ENCODE peak calls at places on chromosomes 3 and 15, in eight cellular contexts. One of them, this sample, is unnamed.

GRCh38 chr3:179840985-179841384 is 188.1 kb downstream of the USP13 start:
- DNase-seq in neural progenitor cell: no peak
- DNase-seq in adrenal gland: no peak
- DNase-seq in ovary: no peak
- DNase-seq in psoas muscle: no peak
- DNase-seq in heart left ventricle: no peak
- DNase-seq in brain microvascular endothelial cell: peak; percentile 66
- DNase-seq in HL-60: no peak
- DNase-seq in this sample: no peak

GRCh38 chr15:52523646-52524045 is 5.0 kb downstream of the MYO5A start:
- DNase-seq in heart left ventricle: no peak
- DNase-seq in brain microvascular endothelial cell: no peak
- DNase-seq in neural progenitor cell: no peak
- DNase-seq in psoas muscle: no peak
- DNase-seq in adrenal gland: no peak
- DNase-seq in ovary: no peak
- DNase-seq in HL-60: no peak
- DNase-seq in this sample: no peak

GRCh38 chr3:195153653-195154052 is 117.3 kb downstream of the XXYLT1 start:
- DNase-seq in psoas muscle: no peak
- DNase-seq in HL-60: no peak
- DNase-seq in adrenal gland: no peak
- DNase-seq in heart left ventricle: no peak
- DNase-seq in ovary: no peak
- DNase-seq in neural progenitor cell: no peak
- DNase-seq in brain microvascular endothelial cell: no peak
- DNase-seq in this sample: no peak

GRCh38 chr3:146581877-146582508 is 23.2 kb downstream of the PLSCR5 start:
- DNase-seq in HL-60: no peak
- DNase-seq in psoas muscle: no peak
- DNase-seq in heart left ventricle: no peak
- DNase-seq in adrenal gland: no peak
- DNase-seq in neural progenitor cell: no peak
- DNase-seq in ovary: no peak
- DNase-seq in brain microvascular endothelial cell: peak; percentile 33
- DNase-seq in this sample: no peak

GRCh38 chr3:191244242-191244867 is 45.3 kb downstream of the OSTN start:
- DNase-seq in neural progenitor cell: no peak
- DNase-seq in brain microvascular endothelial cell: no peak
- DNase-seq in adrenal gland: no peak
- DNase-seq in HL-60: no peak
- DNase-seq in ovary: no peak
- DNase-seq in psoas muscle: no peak
- DNase-seq in heart left ventricle: no peak
- DNase-seq in this sample: no peak

GRCh38 chr15:33093234-33093633 is 101.3 kb downstream of the FMN1 start:
- DNase-seq in brain microvascular endothelial cell: no peak
- DNase-seq in neural progenitor cell: no peak
- DNase-seq in ovary: no peak
- DNase-seq in adrenal gland: no peak
- DNase-seq in psoas muscle: no peak
- DNase-seq in HL-60: no peak
- DNase-seq in heart left ventricle: no peak
- DNase-seq in this sample: no peak

GRCh38 chr15:40282144-40282869 is 557 bp downstream of the ANKRD63 start:
- DNase-seq in psoas muscle: no peak
- DNase-seq in adrenal gland: no peak
- DNase-seq in heart left ventricle: no peak
- DNase-seq in neural progenitor cell: peak; percentile 84
- DNase-seq in brain microvascular endothelial cell: no peak
- DNase-seq in HL-60: peak; percentile 49
- DNase-seq in ovary: no peak
- DNase-seq in this sample: peak; percentile 55

GRCh38 chr3:129583289-129583688 is 23.2 kb downstream of the PLXND1 start:
- DNase-seq in adrenal gland: no peak
- DNase-seq in heart left ventricle: no peak
- DNase-seq in brain microvascular endothelial cell: no peak
- DNase-seq in ovary: no peak
- DNase-seq in neural progenitor cell: no peak
- DNase-seq in HL-60: no peak
- DNase-seq in psoas muscle: no peak
- DNase-seq in this sample: no peak

GRCh38 chr3:66466606-66467270 is 34.1 kb downstream of the LRIG1 start:
- DNase-seq in brain microvascular endothelial cell: no peak
- DNase-seq in heart left ventricle: no peak
- DNase-seq in HL-60: no peak
- DNase-seq in adrenal gland: no peak
- DNase-seq in ovary: no peak
- DNase-seq in psoas muscle: no peak
- DNase-seq in neural progenitor cell: peak; percentile 54
- DNase-seq in this sample: no peak

GRCh38 chr3:71931930-71932329 is 147.0 kb upstream of the PROK2 start:
- DNase-seq in psoas muscle: no peak
- DNase-seq in ovary: no peak
- DNase-seq in heart left ventricle: no peak
- DNase-seq in HL-60: no peak
- DNase-seq in adrenal gland: no peak
- DNase-seq in neural progenitor cell: no peak
- DNase-seq in brain microvascular endothelial cell: no peak
- DNase-seq in this sample: no peak

GRCh38 chr3:36494461-36495109 is 114.3 kb downstream of the STAC start:
- DNase-seq in ovary: no peak
- DNase-seq in brain microvascular endothelial cell: peak; percentile 54
- DNase-seq in neural progenitor cell: no peak
- DNase-seq in HL-60: peak; percentile 77
- DNase-seq in heart left ventricle: no peak
- DNase-seq in adrenal gland: peak; percentile 13
- DNase-seq in psoas muscle: peak; percentile 34
- DNase-seq in this sample: no peak

GRCh38 chr3:109731639-109732473 is 394.5 kb upstream of the DPPA4 start:
- DNase-seq in ovary: no peak
- DNase-seq in HL-60: peak; percentile 8
- DNase-seq in adrenal gland: peak; percentile 46
- DNase-seq in heart left ventricle: peak; percentile 15
- DNase-seq in neural progenitor cell: peak; percentile 64
- DNase-seq in psoas muscle: no peak
- DNase-seq in brain microvascular endothelial cell: peak; percentile 58
- DNase-seq in this sample: peak; percentile 54
- TF ChIP-seq CTCF in ovary: peak; percentile 62
- TF ChIP-seq CTCF in HL-60: peak; percentile 72
- TF ChIP-seq CTCF in adrenal gland: peak; percentile 84
- TF ChIP-seq CTCF in heart left ventricle: peak; percentile 82
- TF ChIP-seq CTCF in neural progenitor cell: peak; percentile 94
- TF ChIP-seq CTCF in psoas muscle: peak; percentile 61
- TF ChIP-seq CTCF in brain microvascular endothelial cell: peak; percentile 79
- TF ChIP-seq CTCF in this sample: peak; percentile 90

DNA sequence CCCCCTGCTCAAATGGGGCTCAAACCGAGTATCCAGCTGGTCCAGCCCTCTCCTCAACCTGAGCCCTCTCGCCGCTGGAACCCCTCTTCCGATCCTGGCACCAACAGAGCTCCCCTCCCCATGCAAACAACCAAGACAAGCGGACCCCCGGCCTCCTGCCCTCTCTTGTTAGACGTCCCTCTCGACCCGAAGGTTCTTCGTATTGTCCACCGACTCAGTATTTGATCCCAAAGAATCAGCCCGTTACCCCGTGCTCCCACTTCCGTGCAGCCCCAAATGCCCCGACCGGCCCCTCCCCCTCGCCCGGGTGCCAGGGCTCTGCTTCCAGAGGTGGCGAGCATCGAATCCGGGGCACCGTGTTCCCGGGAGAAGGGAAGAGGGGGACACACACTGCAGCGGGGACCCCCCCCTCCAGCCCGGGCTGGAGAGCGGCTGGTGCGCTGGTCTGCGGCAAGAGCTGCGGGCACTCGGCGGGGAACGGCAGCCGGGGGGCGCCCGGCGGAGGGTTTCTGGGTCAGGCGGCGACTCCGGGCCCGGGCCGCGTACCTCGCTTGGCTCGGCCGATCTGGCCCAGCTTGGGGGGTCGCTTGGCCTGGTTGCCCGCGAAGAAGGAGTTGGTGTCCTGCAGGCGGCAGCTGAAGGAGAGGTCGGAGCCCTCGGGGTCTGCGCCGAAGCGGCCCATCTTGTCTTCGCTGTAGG is 633 bp downstream of the CAMK2N2 start:
- DNase-seq in neural progenitor cell: peak; percentile 31
- DNase-seq in adrenal gland: peak; percentile 36
- DNase-seq in brain microvascular endothelial cell: no peak
- DNase-seq in heart left ventricle: no peak
- DNase-seq in psoas muscle: no peak
- DNase-seq in HL-60: no peak
- DNase-seq in ovary: no peak
- DNase-seq in this sample: no peak
- H3K27me3 ChIP-seq in neural progenitor cell: peaks cover 80% of the 10 kb centered on the region
- H3K27me3 ChIP-seq in adrenal gland: no peaks in the 10 kb centered on the region
- H3K27me3 ChIP-seq in brain microvascular endothelial cell: peaks cover 1% of the 10 kb centered on the region
- H3K27me3 ChIP-seq in heart left ventricle: peaks cover 43% of the 10 kb centered on the region
- H3K27me3 ChIP-seq in psoas muscle: peaks cover 2% of the 10 kb centered on the region
- H3K27me3 ChIP-seq in HL-60: peaks cover 23% of the 10 kb centered on the region
- H3K27me3 ChIP-seq in ovary: peaks cover 5% of the 10 kb centered on the region
- H3K27me3 ChIP-seq in this sample: peaks cover 37% of the 10 kb centered on the region

DNA sequence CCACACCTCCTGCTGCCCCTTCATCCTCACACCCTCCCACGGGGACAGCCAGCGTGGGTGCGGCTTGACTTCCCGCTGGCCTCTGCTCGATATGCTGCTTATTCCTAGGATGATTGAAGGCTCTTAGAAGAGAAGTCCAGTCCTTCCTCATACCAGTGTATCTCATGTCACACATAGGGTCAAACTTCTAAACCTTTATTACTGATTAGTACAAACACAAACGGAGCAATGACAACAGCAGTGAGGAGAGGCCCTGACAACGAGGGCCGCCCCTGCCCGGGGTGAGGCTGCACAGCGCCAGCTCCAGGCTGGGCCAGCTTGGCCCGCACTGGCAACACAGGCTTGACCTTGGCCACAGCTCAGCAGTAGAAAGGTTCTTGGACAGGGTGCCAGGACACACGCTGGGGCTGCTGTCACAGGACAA is 3.7 kb downstream of the CIB1 start:
- DNase-seq in ovary: no peak
- DNase-seq in brain microvascular endothelial cell: no peak
- DNase-seq in psoas muscle: peak; percentile 46
- DNase-seq in adrenal gland: peak; percentile 92
- DNase-seq in HL-60: no peak
- DNase-seq in neural progenitor cell: no peak
- DNase-seq in heart left ventricle: peak; percentile 64
- DNase-seq in this sample: no peak
- H3K27ac ChIP-seq in ovary: no peak overlapping the region
- H3K27ac ChIP-seq in brain microvascular endothelial cell: no peak overlapping the region
- H3K27ac ChIP-seq in psoas muscle: peak overlapping the region; percentile 60
- H3K27ac ChIP-seq in adrenal gland: peak overlapping the region; percentile 97
- H3K27ac ChIP-seq in HL-60: no peak overlapping the region
- H3K27ac ChIP-seq in neural progenitor cell: no peak overlapping the region
- H3K27ac ChIP-seq in heart left ventricle: peak overlapping the region; percentile 63
- H3K27ac ChIP-seq in this sample: peak overlapping the region; percentile 99

GRCh38 chr3:172701758-172702157 is 9.1 kb downstream of the NCEH1 start:
- DNase-seq in heart left ventricle: no peak
- DNase-seq in brain microvascular endothelial cell: no peak
- DNase-seq in HL-60: no peak
- DNase-seq in neural progenitor cell: no peak
- DNase-seq in psoas muscle: no peak
- DNase-seq in ovary: no peak
- DNase-seq in adrenal gland: no peak
- DNase-seq in this sample: no peak
- TF ChIP-seq CTCF in heart left ventricle: no peak
- TF ChIP-seq CTCF in brain microvascular endothelial cell: no peak
- TF ChIP-seq CTCF in HL-60: no peak
- TF ChIP-seq CTCF in neural progenitor cell: no peak
- TF ChIP-seq CTCF in psoas muscle: no peak
- TF ChIP-seq CTCF in ovary: no peak
- TF ChIP-seq CTCF in adrenal gland: no peak
- TF ChIP-seq CTCF in this sample: no peak

GRCh38 chr3:150223568-150223967 is 184.5 kb upstream of the TSC22D2 start:
- DNase-seq in heart left ventricle: no peak
- DNase-seq in HL-60: no peak
- DNase-seq in adrenal gland: no peak
- DNase-seq in neural progenitor cell: no peak
- DNase-seq in brain microvascular endothelial cell: no peak
- DNase-seq in ovary: no peak
- DNase-seq in psoas muscle: no peak
- DNase-seq in this sample: no peak
- H3K27me3 ChIP-seq in heart left ventricle: no peaks in the 10 kb centered on the region
- H3K27me3 ChIP-seq in HL-60: no peaks in the 10 kb centered on the region
- H3K27me3 ChIP-seq in adrenal gland: no peaks in the 10 kb centered on the region
- H3K27me3 ChIP-seq in neural progenitor cell: peaks cover 12% of the 10 kb centered on the region
- H3K27me3 ChIP-seq in brain microvascular endothelial cell: no peaks in the 10 kb centered on the region
- H3K27me3 ChIP-seq in ovary: no peaks in the 10 kb centered on the region
- H3K27me3 ChIP-seq in psoas muscle: no peaks in the 10 kb centered on the region
- H3K27me3 ChIP-seq in this sample: peaks cover 32% of the 10 kb centered on the region

DNA sequence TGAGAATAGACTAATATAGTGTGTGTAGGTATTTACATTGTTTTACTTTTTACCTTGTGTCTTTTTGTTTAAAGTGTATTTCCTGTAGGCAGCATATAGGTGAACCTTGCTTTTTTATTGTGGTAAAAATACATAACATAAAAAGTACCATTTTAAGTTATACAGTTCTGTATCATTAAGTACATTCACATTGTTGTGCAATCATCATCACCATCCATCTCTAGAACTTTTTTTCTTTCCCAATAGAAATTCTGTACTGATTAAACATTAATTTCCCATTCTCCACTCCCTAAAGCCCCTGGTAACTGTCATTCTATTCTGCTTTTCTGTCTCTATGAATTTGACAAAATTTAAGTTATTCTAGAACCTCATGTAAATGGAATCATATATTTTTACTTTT is 48.2 kb upstream of the EIF5A2 start:
- DNase-seq in brain microvascular endothelial cell: no peak
- DNase-seq in HL-60: no peak
- DNase-seq in heart left ventricle: no peak
- DNase-seq in ovary: no peak
- DNase-seq in adrenal gland: no peak
- DNase-seq in psoas muscle: no peak
- DNase-seq in neural progenitor cell: no peak
- DNase-seq in this sample: no peak
- H3K27ac ChIP-seq in brain microvascular endothelial cell: no peak overlapping the region
- H3K27ac ChIP-seq in HL-60: no peak overlapping the region
- H3K27ac ChIP-seq in heart left ventricle: no peak overlapping the region
- H3K27ac ChIP-seq in ovary: no peak overlapping the region
- H3K27ac ChIP-seq in adrenal gland: no peak overlapping the region
- H3K27ac ChIP-seq in psoas muscle: no peak overlapping the region
- H3K27ac ChIP-seq in neural progenitor cell: no peak overlapping the region
- H3K27ac ChIP-seq in this sample: no peak overlapping the region

This sample was measured in CD4-positive, alpha-beta T cell.